ENCODE peak calls at places on chromosome 13, in six cellular contexts. H is neural progenitor cell, K is DND-41, V is mesendoderm, I is GM12878, T is K562. F is an unnamed sample.

GRCh38 chr13:109751477-109751876 is 34.9 kb downstream of the IRS2 start:
- DNase-seq in V (no peak), T (peak; percentile 47), K (no peak), H (no peak), I (no peak), F (no peak)

GRCh38 chr13:114319441-114319871 is 5.2 kb downstream of the CHAMP1 start:
- DNase-seq in K (no peak), H (no peak), I (no peak), V (no peak), T (no peak), F (peak; percentile 79)

GRCh38 chr13:33348366-33348765 is 62.8 kb upstream of the STARD13 start:
- DNase-seq in I (no peak), T (no peak), V (no peak), H (no peak), K (no peak), F (no peak)

GRCh38 chr13:49446473-49446872 is 2.4 kb downstream of the SETDB2 start:
- DNase-seq in K (no peak), H (no peak), I (no peak), V (no peak), T (no peak), F (no peak)

GRCh38 chr13:99528547-99528946 is 27.3 kb downstream of the TM9SF2 start:
- DNase-seq in T (no peak), I (no peak), K (peak; percentile 22), V (no peak), H (peak; percentile 8), F (no peak)

GRCh38 chr13:111530137-111530536 is 209.7 kb downstream of the TEX29 start:
- DNase-seq in I (no peak), H (no peak), K (no peak), T (no peak), V (no peak), F (no peak)

GRCh38 chr13:30577381-30577780 is 40.3 kb upstream of the USPL1 start:
- DNase-seq in T (peak; percentile 65), I (peak; percentile 72), V (peak; percentile 36), K (peak; percentile 69), H (no peak), F (peak; percentile 67)

GRCh38 chr13:50033696-50034095 is 18.5 kb downstream of the KCNRG start:
- DNase-seq in H (no peak), I (no peak), T (no peak), V (no peak), K (no peak), F (peak; percentile 62)

GRCh38 chr13:113832631-113833030 is 31.2 kb downstream of the GAS6 start:
- DNase-seq in T (no peak), K (no peak), H (no peak), V (no peak), I (no peak), F (no peak)

GRCh38 chr13:46181799-46182490 is at the start of gene LCP1:
- DNase-seq in T (peak; percentile 79), K (peak; percentile 84), I (peak; percentile 97), H (no peak), V (peak; percentile 62), F (no peak)

GRCh38 chr13:50357586-50358118 is 342.4 kb downstream of the KCNRG start:
- DNase-seq in T (peak; percentile 65), K (no peak), H (no peak), I (no peak), V (no peak), F (peak; percentile 68)

GRCh38 chr13:65540064-65540635 is 1690.0 kb downstream of the PCDH9 start:
- DNase-seq in T (no peak), I (no peak), V (no peak), H (no peak), K (no peak), F (peak; percentile 59)

GRCh38 chr13:43054803-43055802 is 31.7 kb downstream of the DNAJC15 start:
- DNase-seq in I (no peak), V (peak; percentile 99), T (peak; percentile 2), H (peak; percentile 86), K (peak; percentile 51), F (peak; percentile 53)

GRCh38 chr13:104571161-104571889 is 1505.1 kb upstream of the SLC10A2 start:
- DNase-seq in I (no peak), V (peak; percentile 90), T (peak; percentile 0), H (peak; percentile 72), K (peak; percentile 50), F (peak; percentile 93)

GRCh38 chr13:101398920-101399319 is 17.4 kb downstream of the NALCN start:
- DNase-seq in K (no peak), V (no peak), H (no peak), T (no peak), I (no peak), F (peak; percentile 27)

GRCh38 chr13:112931028-112931934 is 37.7 kb upstream of the MCF2L start:
- DNase-seq in I (no peak), T (peak; percentile 56), H (peak; percentile 73), V (peak; percentile 83), K (no peak), F (peak; percentile 78)

GRCh38 chr13:49248433-49249002 is 793 bp downstream of the CDADC1 start:
- DNase-seq in T (peak; percentile 5), K (no peak), V (no peak), I (no peak), H (peak; percentile 4), F (no peak)

GRCh38 chr13:76672422-76672821 is 213.8 kb downstream of the KCTD12 start:
- DNase-seq in I (no peak), K (no peak), H (no peak), V (no peak), T (no peak), F (peak; percentile 24)

GRCh38 chr13:32426191-32426980 is 1.5 kb downstream of the N4BP2L1 start:
- DNase-seq in I (peak; percentile 73), H (no peak), V (no peak), K (peak; percentile 66), T (no peak), F (no peak)

DNA sequence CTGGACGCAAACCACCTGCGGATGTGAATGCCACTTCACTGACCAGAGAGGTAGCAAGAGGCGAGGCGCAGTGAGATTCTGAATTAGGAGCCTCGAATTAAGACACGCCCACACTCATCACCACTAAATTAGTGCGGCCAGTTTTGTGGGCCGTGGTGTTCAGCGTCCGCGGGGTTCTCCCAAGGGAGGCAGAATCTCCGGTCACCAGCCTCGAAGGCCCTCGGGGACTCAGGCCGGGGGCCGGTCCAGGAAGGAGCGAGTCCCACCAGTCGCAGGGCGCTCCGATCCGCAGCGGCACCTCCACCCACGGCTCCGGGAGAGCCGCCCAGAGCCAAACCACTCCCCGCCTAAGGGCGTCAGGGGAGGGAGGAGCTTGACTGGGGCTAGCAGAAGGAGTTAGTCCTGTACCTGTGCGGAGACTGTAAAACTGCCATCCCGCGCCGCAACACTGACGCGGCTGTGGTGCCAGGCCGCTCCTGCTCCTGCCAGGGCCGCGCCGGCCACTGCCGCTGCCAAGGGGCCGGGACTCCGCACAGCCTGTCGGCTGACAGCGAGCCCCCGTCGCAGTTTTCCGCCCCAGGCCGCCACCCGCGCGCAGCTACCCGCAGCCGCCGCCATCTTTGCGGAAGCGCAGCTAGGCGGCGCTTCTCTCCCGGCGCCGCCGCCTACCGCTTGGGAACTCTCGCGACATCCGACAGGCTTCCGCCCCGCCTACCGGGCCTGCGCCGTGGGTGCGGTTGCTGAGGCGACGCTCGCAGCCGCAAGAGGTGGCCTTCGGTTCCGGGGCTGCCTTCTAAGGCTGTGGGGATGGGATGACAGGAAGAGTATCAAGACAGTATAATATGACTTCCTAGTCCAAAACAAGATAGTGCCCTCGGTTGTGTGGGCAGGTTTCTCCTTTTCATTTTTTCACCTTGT is at the start of gene MICU2:
- DNase-seq in K (peak; percentile 97), T (peak; percentile 93), H (peak; percentile 96), V (peak; percentile 97), I (peak; percentile 81), F (peak; percentile 98)
- H3K9ac ChIP-seq in K (peak within 1 kb of the TSS; percentile 85), T (peak within 1 kb of the TSS; percentile 88), H (peak within 1 kb of the TSS; percentile 79), V (peak within 1 kb of the TSS; percentile 93), I (peak within 1 kb of the TSS; percentile 83), F (peak within 1 kb of the TSS; percentile 94)

DNA sequence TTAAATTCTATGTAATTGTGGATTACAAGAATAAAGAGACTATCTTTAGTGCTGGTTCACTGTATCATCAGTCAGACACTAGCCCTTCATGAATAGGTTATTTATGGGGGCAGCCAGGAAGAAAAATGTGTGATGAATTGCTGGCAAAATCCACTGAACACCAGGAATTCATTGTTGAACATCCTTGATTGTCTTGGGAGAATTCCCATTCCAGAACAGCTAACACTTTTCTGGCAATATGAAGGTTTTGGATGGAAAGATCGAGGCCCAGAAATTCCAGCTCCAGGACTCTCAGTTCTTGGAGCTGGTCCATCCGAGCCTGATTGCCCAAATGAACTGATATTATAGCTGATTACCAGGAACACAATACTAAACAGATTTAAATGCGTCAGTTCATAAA is 11.5 kb upstream of the SPART start:
- DNase-seq in I (no peak), H (no peak), V (no peak), K (no peak), T (no peak), F (no peak)
- H3K9ac ChIP-seq in I (no peak overlapping the region), H (no peak overlapping the region), V (no peak overlapping the region), K (no peak overlapping the region), T (no peak overlapping the region), F (peak overlapping the region; percentile 83)

GRCh38 chr13:28355046-28355821 is 139.7 kb downstream of the FLT1 start:
- DNase-seq in H (peak; percentile 15), V (no peak), T (no peak), K (no peak), I (no peak), F (no peak)

GRCh38 chr13:28357846-28358496 is 137.0 kb downstream of the FLT1 start:
- DNase-seq in T (no peak), I (no peak), H (no peak), K (no peak), V (no peak), F (no peak)

GRCh38 chr13:28356506-28357064 is 138.3 kb downstream of the FLT1 start:
- DNase-seq in K (no peak), H (no peak), T (no peak), I (no peak), V (peak; percentile 26), F (peak; percentile 54)

GRCh38 chr13:28357247-28357825 is 137.6 kb downstream of the FLT1 start:
- DNase-seq in K (no peak), V (peak; percentile 25), I (no peak), H (no peak), T (no peak), F (peak; percentile 27)

DNA sequence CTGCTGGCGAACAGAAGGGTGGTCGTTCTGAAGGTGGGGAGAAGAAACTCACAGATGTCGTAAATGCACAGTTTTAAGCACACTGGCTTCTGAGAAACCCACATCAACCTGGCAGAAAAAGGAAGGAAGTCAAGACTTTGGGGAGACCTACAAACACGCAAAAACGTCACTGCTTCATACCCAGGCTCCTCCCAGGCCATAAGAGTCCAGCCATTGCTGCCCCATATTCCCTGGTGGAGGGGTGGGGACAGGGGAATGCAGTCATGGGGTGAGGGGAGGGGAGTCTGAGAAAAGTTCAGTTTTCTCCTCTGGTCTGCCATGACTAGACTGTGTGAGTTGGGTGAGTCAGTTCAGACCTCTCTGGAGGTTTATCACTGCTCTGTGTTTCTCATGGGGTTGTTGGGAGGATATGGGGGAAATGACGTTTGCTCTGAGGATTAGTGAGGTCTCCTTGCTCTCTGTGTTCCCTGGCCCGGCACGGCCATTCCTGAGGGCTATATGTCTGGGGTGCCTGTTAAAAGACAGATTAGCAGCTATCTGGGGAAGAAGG is 139.0 kb downstream of the FLT1 start:
- DNase-seq in V (peak; percentile 62), K (peak; percentile 42), T (peak; percentile 54), H (no peak), I (no peak), F (peak; percentile 59)
- H3K9ac ChIP-seq in V (no peak overlapping the region), K (no peak overlapping the region), T (no peak overlapping the region), H (no peak overlapping the region), I (no peak overlapping the region), F (no peak overlapping the region)

DNA sequence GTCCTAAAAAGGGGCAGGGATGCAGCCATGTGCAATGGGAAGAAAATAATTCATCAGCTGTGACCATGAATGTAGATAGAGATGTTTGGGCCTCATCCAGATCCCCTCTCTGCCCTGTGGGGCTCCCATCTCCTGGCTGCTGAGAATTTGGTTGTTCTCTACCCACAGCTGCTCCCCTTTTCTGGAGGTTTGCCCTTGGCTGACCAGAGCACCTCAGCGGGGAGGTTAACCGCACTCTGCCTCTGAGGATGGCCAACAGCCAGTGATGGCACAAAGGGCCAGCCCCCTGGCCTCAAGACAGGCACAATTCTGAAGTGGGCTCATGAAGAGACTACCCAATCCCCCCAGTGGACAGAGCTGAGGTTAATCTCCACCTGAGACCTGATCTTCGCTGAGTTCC is 61.5 kb upstream of the SERP2 start:
- DNase-seq in H (no peak), I (no peak), T (no peak), K (no peak), V (no peak), F (no peak)
- H3K9ac ChIP-seq in H (no peak overlapping the region), I (no peak overlapping the region), T (no peak overlapping the region), K (no peak overlapping the region), V (no peak overlapping the region), F (no peak overlapping the region)

F was measured in adipocyte.